ENCODE peak calls at places on chromosomes 16 and 17, in six cellular contexts. F, B, A, R, Q and Z are unnamed samples.

GRCh38 chr16:14456793-14457481 is 173.1 kb downstream of the PARN start:
- DNase-seq in F (no peak), B (no peak), A (no peak), R (no peak), Q (no peak), Z (no peak)

GRCh38 chr17:57930239-57930638 is 25.0 kb downstream of the CUEDC1 start:
- DNase-seq in F (no peak), B (no peak), A (no peak), R (no peak), Q (no peak), Z (no peak)

GRCh38 chr16:66525396-66526180 is 24.3 kb downstream of the TK2 start:
- DNase-seq in F (no peak), B (no peak), A (no peak), R (no peak), Q (no peak), Z (no peak)

GRCh38 chr16:54194008-54194731 is 92.4 kb downstream of the IRX3 start:
- DNase-seq in F (peak; percentile 30), B (no peak), A (peak; percentile 57), R (no peak), Q (peak; percentile 86), Z (no peak)

GRCh38 chr17:51814521-51814920 is 344.0 kb downstream of the CA10 start:
- DNase-seq in F (no peak), B (no peak), A (no peak), R (no peak), Q (no peak), Z (no peak)

GRCh38 chr17:80426671-80427326 is 11.8 kb downstream of the ENDOV start:
- DNase-seq in F (peak; percentile 81), B (no peak), A (peak; percentile 79), R (peak; percentile 69), Q (peak; percentile 63), Z (peak; percentile 99)

GRCh38 chr17:61400786-61401279 is 1.2 kb downstream of the TBX2 start:
- DNase-seq in F (no peak), B (no peak), A (no peak), R (no peak), Q (no peak), Z (no peak)

GRCh38 chr16:2066139-2066538 is 18.4 kb downstream of the TSC2 start:
- DNase-seq in F (no peak), B (no peak), A (no peak), R (no peak), Q (no peak), Z (no peak)

GRCh38 chr16:48041861-48042435 is 113.8 kb downstream of the ABCC12 start:
- DNase-seq in F (no peak), B (no peak), A (no peak), R (no peak), Q (no peak), Z (no peak)

GRCh38 chr17:33526753-33527152 is 233.7 kb upstream of the ASIC2 start:
- DNase-seq in F (no peak), B (no peak), A (no peak), R (no peak), Q (no peak), Z (no peak)

GRCh38 chr17:63967953-63968352 is 4.8 kb downstream of the SCN4A start:
- DNase-seq in F (no peak), B (no peak), A (no peak), R (no peak), Q (no peak), Z (no peak)

GRCh38 chr16:13895516-13895915 is 24.4 kb upstream of the ERCC4 start:
- DNase-seq in F (no peak), B (no peak), A (no peak), R (no peak), Q (no peak), Z (no peak)

GRCh38 chr17:35865412-35866355 is 3.0 kb downstream of the HEATR9 start:
- DNase-seq in F (no peak), B (no peak), A (no peak), R (no peak), Q (no peak), Z (no peak)

GRCh38 chr16:49858200-49859129 is 2.6 kb upstream of the ZNF423 start:
- DNase-seq in F (peak; percentile 65), B (no peak), A (no peak), R (no peak), Q (peak; percentile 64), Z (no peak)

GRCh38 chr16:68901910-68902309 is 58.6 kb downstream of the TANGO6 start:
- DNase-seq in F (no peak), B (no peak), A (no peak), R (no peak), Q (no peak), Z (no peak)

GRCh38 chr16:721765-722481 is 977 bp downstream of the ANTKMT start:
- DNase-seq in F (no peak), B (no peak), A (no peak), R (no peak), Q (no peak), Z (no peak)

GRCh38 chr16:87487361-87487924 is 5.4 kb downstream of the ZCCHC14 start:
- DNase-seq in F (peak; percentile 82), B (no peak), A (peak; percentile 91), R (no peak), Q (no peak), Z (no peak)

GRCh38 chr16:29806641-29807425 is 504 bp downstream of the MAZ start:
- DNase-seq in F (peak; percentile 65), B (no peak), A (peak; percentile 79), R (peak; percentile 63), Q (peak; percentile 66), Z (no peak)

GRCh38 chr17:80180192-80180591 is 10.4 kb downstream of the CARD14 start:
- DNase-seq in F (no peak), B (no peak), A (no peak), R (no peak), Q (no peak), Z (no peak)

GRCh38 chr16:22315979-22316378 is 18.8 kb downstream of the POLR3E start:
- DNase-seq in F (peak; percentile 1), B (no peak), A (no peak), R (no peak), Q (no peak), Z (no peak)

GRCh38 chr16:22311520-22311919 is 14.3 kb downstream of the POLR3E start:
- DNase-seq in F (no peak), B (no peak), A (no peak), R (no peak), Q (no peak), Z (no peak)

GRCh38 chr16:22314661-22315626 is 17.7 kb downstream of the POLR3E start:
- DNase-seq in F (peak; percentile 6), B (no peak), A (no peak), R (no peak), Q (no peak), Z (no peak)

GRCh38 chr16:22313876-22314470 is 16.8 kb downstream of the POLR3E start:
- DNase-seq in F (peak; percentile 8), B (no peak), A (no peak), R (peak; percentile 9), Q (no peak), Z (no peak)

GRCh38 chr16:22313141-22313781 is 16.1 kb downstream of the POLR3E start:
- DNase-seq in F (no peak), B (no peak), A (no peak), R (peak; percentile 3), Q (no peak), Z (no peak)
- TF ChIP-seq POLR2A in F (no peak), B (no peak), A (no peak), R (no peak), Q (no peak), Z (no peak)

DNA sequence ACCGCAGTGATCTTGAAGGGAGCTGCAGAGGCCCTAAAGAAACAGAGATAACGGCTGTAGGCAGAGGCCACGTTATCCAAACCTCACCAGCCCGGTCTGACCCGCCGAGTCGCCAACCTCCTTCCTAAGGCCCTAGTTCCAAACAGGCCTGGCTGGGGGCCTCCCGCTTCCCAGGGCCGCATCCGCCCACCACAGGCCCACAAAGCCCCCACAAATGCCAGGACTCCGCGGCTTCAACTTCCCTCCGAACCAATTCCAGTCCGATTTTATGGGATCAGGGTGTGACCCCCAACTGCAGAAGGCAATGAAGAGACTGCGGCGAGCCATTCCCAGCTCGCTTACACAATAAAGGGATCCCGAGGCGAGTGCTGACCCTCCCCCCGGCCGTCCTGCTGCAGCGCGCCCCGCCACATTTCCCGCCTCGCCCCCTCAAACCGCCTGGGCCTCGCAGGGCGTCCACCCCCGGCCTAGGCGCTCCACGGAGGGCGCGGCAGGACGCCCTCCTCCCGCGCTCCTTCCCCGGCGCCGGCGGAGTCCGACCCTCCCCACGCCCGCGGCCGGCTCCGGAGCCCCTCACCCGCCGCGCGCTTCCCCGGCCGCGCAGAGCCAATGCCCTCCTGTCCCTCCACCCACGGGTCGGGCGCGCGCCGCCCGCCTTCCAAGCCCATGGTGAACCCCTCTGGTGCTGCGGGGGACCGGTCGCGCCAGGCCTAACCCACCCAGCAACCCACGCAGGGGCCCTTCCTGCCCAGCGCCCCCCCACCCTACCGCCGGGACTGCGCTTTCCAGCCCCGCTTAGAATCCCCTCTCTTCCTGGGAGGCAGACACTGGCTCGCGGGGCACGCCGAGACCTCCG is 926 bp downstream of the MYH10 start:
- DNase-seq in F (peak; percentile 28), B (no peak), A (peak; percentile 59), R (no peak), Q (peak; percentile 37), Z (peak; percentile 30)
- TF ChIP-seq POLR2A in F (no peak), B (no peak), A (no peak), R (no peak), Q (no peak), Z (no peak)

GRCh38 chr16:22203091-22203490 is 3.0 kb upstream of the EEF2K start:
- DNase-seq in F (no peak), B (no peak), A (no peak), R (no peak), Q (no peak), Z (no peak)

GRCh38 chr16:22204091-22204655 is 1.9 kb upstream of the EEF2K start:
- DNase-seq in F (no peak), B (no peak), A (no peak), R (no peak), Q (no peak), Z (no peak)

GRCh38 chr16:22198547-22199293 is 7.4 kb upstream of the EEF2K start:
- DNase-seq in F (no peak), B (no peak), A (no peak), R (no peak), Q (no peak), Z (no peak)

GRCh38 chr16:22205577-22206012 is 483 bp upstream of the EEF2K start:
- DNase-seq in F (no peak), B (no peak), A (no peak), R (no peak), Q (no peak), Z (no peak)

GRCh38 chr16:22202261-22202637 is 3.8 kb upstream of the EEF2K start:
- DNase-seq in F (no peak), B (no peak), A (no peak), R (no peak), Q (no peak), Z (no peak)
- TF ChIP-seq POLR2A in F (no peak), B (no peak), A (no peak), R (no peak), Q (no peak), Z (no peak)

GRCh38 chr17:74862919-74863318 is 3.2 kb upstream of the GRIN2C start:
- DNase-seq in F (no peak), B (no peak), A (no peak), R (no peak), Q (no peak), Z (no peak)

GRCh38 chr17:74860229-74860998 is 729 bp upstream of the GRIN2C start:
- DNase-seq in F (no peak), B (no peak), A (no peak), R (no peak), Q (no peak), Z (no peak)

GRCh38 chr17:74860999-74861553 is 1.4 kb upstream of the GRIN2C start:
- DNase-seq in F (no peak), B (no peak), A (no peak), R (no peak), Q (no peak), Z (no peak)

GRCh38 chr17:74862108-74862901 is 2.6 kb upstream of the GRIN2C start:
- DNase-seq in F (peak; percentile 66), B (no peak), A (no peak), R (peak; percentile 69), Q (peak; percentile 66), Z (peak; percentile 80)

GRCh38 chr17:74861554-74862107 is 1.9 kb upstream of the GRIN2C start:
- DNase-seq in F (no peak), B (no peak), A (no peak), R (no peak), Q (no peak), Z (no peak)
- TF ChIP-seq POLR2A in F (no peak), B (no peak), A (no peak), R (no peak), Q (no peak), Z (no peak)